ENCODE peak calls at places on chromosomes 16 and 17, in six cellular contexts. One of them, this sample, is unnamed.

GRCh38 chr16:25747160-25747758 is 55.5 kb downstream of the HS3ST4 start:
- DNase-seq in NCI-H2029: no peak
- DNase-seq in dorsolateral prefrontal cortex: no peak
- DNase-seq in uterus: no peak
- DNase-seq in naive thymus-derived CD8-positive, alpha-beta T cell: no peak
- DNase-seq in sigmoid colon: no peak
- DNase-seq in this sample: no peak

GRCh38 chr16:56773531-56773930 is 43.6 kb downstream of the NUP93 start:
- DNase-seq in uterus: no peak
- DNase-seq in NCI-H2029: no peak
- DNase-seq in naive thymus-derived CD8-positive, alpha-beta T cell: no peak
- DNase-seq in dorsolateral prefrontal cortex: no peak
- DNase-seq in sigmoid colon: no peak
- DNase-seq in this sample: no peak

GRCh38 chr16:51553910-51554309 is 402.8 kb upstream of the SALL1 start:
- DNase-seq in naive thymus-derived CD8-positive, alpha-beta T cell: no peak
- DNase-seq in uterus: no peak
- DNase-seq in dorsolateral prefrontal cortex: no peak
- DNase-seq in sigmoid colon: no peak
- DNase-seq in NCI-H2029: no peak
- DNase-seq in this sample: no peak

GRCh38 chr16:70659546-70659945 is 13.2 kb downstream of the IL34 start:
- DNase-seq in NCI-H2029: no peak
- DNase-seq in dorsolateral prefrontal cortex: no peak
- DNase-seq in sigmoid colon: peak; percentile 63
- DNase-seq in uterus: no peak
- DNase-seq in naive thymus-derived CD8-positive, alpha-beta T cell: no peak
- DNase-seq in this sample: no peak

GRCh38 chr16:5018791-5019190 is 14.9 kb downstream of the NAGPA start:
- DNase-seq in dorsolateral prefrontal cortex: no peak
- DNase-seq in naive thymus-derived CD8-positive, alpha-beta T cell: no peak
- DNase-seq in NCI-H2029: no peak
- DNase-seq in sigmoid colon: no peak
- DNase-seq in uterus: no peak
- DNase-seq in this sample: no peak

GRCh38 chr16:4697867-4698291 is 4.5 kb downstream of the NUDT16L1 start:
- DNase-seq in dorsolateral prefrontal cortex: no peak
- DNase-seq in uterus: no peak
- DNase-seq in NCI-H2029: no peak
- DNase-seq in naive thymus-derived CD8-positive, alpha-beta T cell: no peak
- DNase-seq in sigmoid colon: no peak
- DNase-seq in this sample: no peak

GRCh38 chr17:38572292-38572664 is 33.5 kb downstream of the SRCIN1 start:
- DNase-seq in NCI-H2029: no peak
- DNase-seq in uterus: no peak
- DNase-seq in sigmoid colon: no peak
- DNase-seq in naive thymus-derived CD8-positive, alpha-beta T cell: no peak
- DNase-seq in dorsolateral prefrontal cortex: no peak
- DNase-seq in this sample: no peak

GRCh38 chr17:80594666-80595269 is 50.1 kb downstream of the RPTOR start:
- DNase-seq in dorsolateral prefrontal cortex: no peak
- DNase-seq in naive thymus-derived CD8-positive, alpha-beta T cell: no peak
- DNase-seq in sigmoid colon: no peak
- DNase-seq in uterus: no peak
- DNase-seq in NCI-H2029: no peak
- DNase-seq in this sample: no peak

GRCh38 chr17:51725185-51725584 is 433.3 kb downstream of the CA10 start:
- DNase-seq in NCI-H2029: no peak
- DNase-seq in naive thymus-derived CD8-positive, alpha-beta T cell: no peak
- DNase-seq in dorsolateral prefrontal cortex: no peak
- DNase-seq in uterus: no peak
- DNase-seq in sigmoid colon: no peak
- DNase-seq in this sample: no peak

GRCh38 chr16:87734644-87735043 is 31.1 kb downstream of the KLHDC4 start:
- DNase-seq in uterus: no peak
- DNase-seq in dorsolateral prefrontal cortex: no peak
- DNase-seq in naive thymus-derived CD8-positive, alpha-beta T cell: no peak
- DNase-seq in NCI-H2029: no peak
- DNase-seq in sigmoid colon: no peak
- DNase-seq in this sample: no peak

GRCh38 chr16:57102888-57103879 is 10.8 kb downstream of the CPNE2 start:
- DNase-seq in uterus: no peak
- DNase-seq in dorsolateral prefrontal cortex: no peak
- DNase-seq in naive thymus-derived CD8-positive, alpha-beta T cell: no peak
- DNase-seq in NCI-H2029: no peak
- DNase-seq in sigmoid colon: no peak
- DNase-seq in this sample: no peak

GRCh38 chr16:16997349-16997748 is 473.4 kb downstream of the XYLT1 start:
- DNase-seq in NCI-H2029: no peak
- DNase-seq in naive thymus-derived CD8-positive, alpha-beta T cell: no peak
- DNase-seq in uterus: no peak
- DNase-seq in sigmoid colon: no peak
- DNase-seq in dorsolateral prefrontal cortex: no peak
- DNase-seq in this sample: no peak

GRCh38 chr17:49229805-49230600 is 584 bp downstream of the PHOSPHO1 start:
- DNase-seq in uterus: no peak
- DNase-seq in sigmoid colon: no peak
- DNase-seq in NCI-H2029: no peak
- DNase-seq in naive thymus-derived CD8-positive, alpha-beta T cell: no peak
- DNase-seq in dorsolateral prefrontal cortex: no peak
- DNase-seq in this sample: no peak

GRCh38 chr17:33267279-33267790 is 25.8 kb downstream of the ASIC2 start:
- DNase-seq in uterus: no peak
- DNase-seq in naive thymus-derived CD8-positive, alpha-beta T cell: no peak
- DNase-seq in sigmoid colon: no peak
- DNase-seq in NCI-H2029: no peak
- DNase-seq in dorsolateral prefrontal cortex: no peak
- DNase-seq in this sample: no peak

GRCh38 chr17:81582341-81582740 is 30.2 kb upstream of the FAAP100 start:
- DNase-seq in sigmoid colon: no peak
- DNase-seq in naive thymus-derived CD8-positive, alpha-beta T cell: no peak
- DNase-seq in NCI-H2029: no peak
- DNase-seq in dorsolateral prefrontal cortex: no peak
- DNase-seq in uterus: no peak
- DNase-seq in this sample: no peak

GRCh38 chr17:36835036-36835435 is 102.2 kb upstream of the LHX1 start:
- DNase-seq in dorsolateral prefrontal cortex: no peak
- DNase-seq in NCI-H2029: no peak
- DNase-seq in uterus: no peak
- DNase-seq in sigmoid colon: no peak
- DNase-seq in naive thymus-derived CD8-positive, alpha-beta T cell: no peak
- DNase-seq in this sample: no peak

GRCh38 chr16:1081734-1082265 is 9.3 kb downstream of the SSTR5 start:
- DNase-seq in uterus: no peak
- DNase-seq in sigmoid colon: no peak
- DNase-seq in dorsolateral prefrontal cortex: no peak
- DNase-seq in NCI-H2029: no peak
- DNase-seq in naive thymus-derived CD8-positive, alpha-beta T cell: no peak
- DNase-seq in this sample: no peak

GRCh38 chr16:27238016-27238587 is 30.5 kb downstream of the NSMCE1 start:
- DNase-seq in uterus: peak; percentile 26
- DNase-seq in sigmoid colon: peak; percentile 69
- DNase-seq in dorsolateral prefrontal cortex: no peak
- DNase-seq in NCI-H2029: peak; percentile 24
- DNase-seq in naive thymus-derived CD8-positive, alpha-beta T cell: no peak
- DNase-seq in this sample: peak; percentile 33

GRCh38 chr16:12524658-12525057 is 279.0 kb downstream of the CPPED1 start:
- DNase-seq in naive thymus-derived CD8-positive, alpha-beta T cell: no peak
- DNase-seq in dorsolateral prefrontal cortex: no peak
- DNase-seq in sigmoid colon: no peak
- DNase-seq in uterus: no peak
- DNase-seq in NCI-H2029: no peak
- DNase-seq in this sample: no peak

GRCh38 chr17:231191-231965 is 49.9 kb upstream of the DOC2B start:
- DNase-seq in sigmoid colon: peak; percentile 42
- DNase-seq in dorsolateral prefrontal cortex: no peak
- DNase-seq in uterus: peak; percentile 12
- DNase-seq in naive thymus-derived CD8-positive, alpha-beta T cell: no peak
- DNase-seq in NCI-H2029: no peak
- DNase-seq in this sample: no peak

GRCh38 chr17:74592087-74592990 is at the start of gene CD300LD:
- DNase-seq in dorsolateral prefrontal cortex: no peak
- DNase-seq in uterus: no peak
- DNase-seq in NCI-H2029: no peak
- DNase-seq in naive thymus-derived CD8-positive, alpha-beta T cell: peak; percentile 2
- DNase-seq in sigmoid colon: no peak
- DNase-seq in this sample: no peak

GRCh38 chr17:15279011-15279477 is 13.9 kb upstream of the PMP22 start:
- DNase-seq in uterus: no peak
- DNase-seq in sigmoid colon: no peak
- DNase-seq in NCI-H2029: no peak
- DNase-seq in dorsolateral prefrontal cortex: no peak
- DNase-seq in naive thymus-derived CD8-positive, alpha-beta T cell: no peak
- DNase-seq in this sample: no peak

GRCh38 chr16:57742543-57742942 is 7.0 kb downstream of the KATNB1 start:
- DNase-seq in uterus: no peak
- DNase-seq in dorsolateral prefrontal cortex: no peak
- DNase-seq in sigmoid colon: no peak
- DNase-seq in naive thymus-derived CD8-positive, alpha-beta T cell: no peak
- DNase-seq in NCI-H2029: no peak
- DNase-seq in this sample: no peak

GRCh38 chr16:21685034-21685455 is 21.3 kb downstream of the OTOA start:
- DNase-seq in NCI-H2029: no peak
- DNase-seq in naive thymus-derived CD8-positive, alpha-beta T cell: no peak
- DNase-seq in uterus: no peak
- DNase-seq in sigmoid colon: no peak
- DNase-seq in dorsolateral prefrontal cortex: no peak
- DNase-seq in this sample: no peak

GRCh38 chr17:49910858-49911204 is 58.2 kb upstream of the DLX4 start:
- DNase-seq in NCI-H2029: no peak
- DNase-seq in sigmoid colon: no peak
- DNase-seq in naive thymus-derived CD8-positive, alpha-beta T cell: no peak
- DNase-seq in dorsolateral prefrontal cortex: no peak
- DNase-seq in uterus: no peak
- DNase-seq in this sample: peak; percentile 25

GRCh38 chr16:87201052-87201451 is 116.1 kb downstream of the C16orf95 start:
- DNase-seq in dorsolateral prefrontal cortex: no peak
- DNase-seq in uterus: no peak
- DNase-seq in naive thymus-derived CD8-positive, alpha-beta T cell: no peak
- DNase-seq in NCI-H2029: no peak
- DNase-seq in sigmoid colon: peak; percentile 89
- DNase-seq in this sample: no peak

GRCh38 chr17:42421479-42422332 is 1.4 kb downstream of the CAVIN1 start:
- DNase-seq in uterus: peak; percentile 72
- DNase-seq in naive thymus-derived CD8-positive, alpha-beta T cell: no peak
- DNase-seq in dorsolateral prefrontal cortex: no peak
- DNase-seq in NCI-H2029: no peak
- DNase-seq in sigmoid colon: peak; percentile 82
- DNase-seq in this sample: no peak

GRCh38 chr17:17816831-17817551 is 19.8 kb downstream of the SREBF1 start:
- DNase-seq in naive thymus-derived CD8-positive, alpha-beta T cell: no peak
- DNase-seq in uterus: no peak
- DNase-seq in NCI-H2029: no peak
- DNase-seq in dorsolateral prefrontal cortex: no peak
- DNase-seq in sigmoid colon: no peak
- DNase-seq in this sample: no peak

GRCh38 chr17:80346498-80347275 is 68.3 kb upstream of the ENDOV start:
- DNase-seq in dorsolateral prefrontal cortex: no peak
- DNase-seq in sigmoid colon: no peak
- DNase-seq in naive thymus-derived CD8-positive, alpha-beta T cell: no peak
- DNase-seq in NCI-H2029: no peak
- DNase-seq in uterus: no peak
- DNase-seq in this sample: no peak

GRCh38 chr17:83162035-83162745 is 82.8 kb downstream of the METRNL start:
- DNase-seq in NCI-H2029: no peak
- DNase-seq in dorsolateral prefrontal cortex: no peak
- DNase-seq in uterus: no peak
- DNase-seq in naive thymus-derived CD8-positive, alpha-beta T cell: no peak
- DNase-seq in sigmoid colon: peak; percentile 53
- DNase-seq in this sample: no peak

GRCh38 chr16:70589998-70590471 is 56.3 kb upstream of the IL34 start:
- DNase-seq in naive thymus-derived CD8-positive, alpha-beta T cell: no peak
- DNase-seq in uterus: peak; percentile 37
- DNase-seq in dorsolateral prefrontal cortex: no peak
- DNase-seq in sigmoid colon: peak; percentile 77
- DNase-seq in NCI-H2029: no peak
- DNase-seq in this sample: no peak

GRCh38 chr17:67994827-67995567 is 1.3 kb downstream of the C17orf58 start:
- DNase-seq in NCI-H2029: no peak
- DNase-seq in naive thymus-derived CD8-positive, alpha-beta T cell: no peak
- DNase-seq in uterus: peak; percentile 34
- DNase-seq in dorsolateral prefrontal cortex: no peak
- DNase-seq in sigmoid colon: no peak
- DNase-seq in this sample: no peak

GRCh38 chr16:89335803-89336485 is 118.4 kb downstream of the ZNF778 start:
- DNase-seq in sigmoid colon: no peak
- DNase-seq in uterus: no peak
- DNase-seq in dorsolateral prefrontal cortex: no peak
- DNase-seq in NCI-H2029: no peak
- DNase-seq in naive thymus-derived CD8-positive, alpha-beta T cell: no peak
- DNase-seq in this sample: no peak

GRCh38 chr16:22190169-22191088 is 15.6 kb upstream of the EEF2K start:
- DNase-seq in uterus: peak; percentile 100
- DNase-seq in NCI-H2029: peak; percentile 99
- DNase-seq in naive thymus-derived CD8-positive, alpha-beta T cell: peak; percentile 99
- DNase-seq in sigmoid colon: peak; percentile 100
- DNase-seq in dorsolateral prefrontal cortex: peak; percentile 100
- DNase-seq in this sample: peak; percentile 100

GRCh38 chr17:65743313-65743665 is 181.8 kb upstream of the AXIN2 start:
- DNase-seq in NCI-H2029: no peak
- DNase-seq in dorsolateral prefrontal cortex: no peak
- DNase-seq in sigmoid colon: no peak
- DNase-seq in naive thymus-derived CD8-positive, alpha-beta T cell: no peak
- DNase-seq in uterus: no peak
- DNase-seq in this sample: no peak